ENCODE peak calls at places on chromosomes 13 and 19, in seven cellular contexts. One of them, this sample, is unnamed. For H3K27me3, the result is how much of the 10 kb centered on the place peaks cover.

GRCh38 chr13:91704398-91704797 is 306.0 kb downstream of the GPC5 start:
- DNase-seq in dorsolateral prefrontal cortex: no peak
- DNase-seq in hepatocyte: no peak
- DNase-seq in HepG2: no peak
- DNase-seq in BJ: no peak
- DNase-seq in heart left ventricle: no peak
- DNase-seq in pancreas: no peak
- DNase-seq in this sample: no peak

GRCh38 chr19:36719687-36720556 is 32.5 kb downstream of the ZNF567 start:
- DNase-seq in BJ: no peak
- DNase-seq in pancreas: no peak
- DNase-seq in dorsolateral prefrontal cortex: no peak
- DNase-seq in HepG2: no peak
- DNase-seq in heart left ventricle: no peak
- DNase-seq in hepatocyte: no peak
- DNase-seq in this sample: no peak

GRCh38 chr13:81929988-81930387 is 1589.1 kb upstream of the SPRY2 start:
- DNase-seq in HepG2: peak
- DNase-seq in dorsolateral prefrontal cortex: no peak
- DNase-seq in hepatocyte: peak
- DNase-seq in BJ: no peak
- DNase-seq in pancreas: no peak
- DNase-seq in heart left ventricle: no peak
- DNase-seq in this sample: no peak

GRCh38 chr13:73225983-73226382 is 167.2 kb downstream of the KLF5 start:
- DNase-seq in heart left ventricle: no peak
- DNase-seq in BJ: no peak
- DNase-seq in hepatocyte: no peak
- DNase-seq in dorsolateral prefrontal cortex: no peak
- DNase-seq in pancreas: no peak
- DNase-seq in HepG2: no peak
- DNase-seq in this sample: no peak

GRCh38 chr13:48564046-48564445 is 31.2 kb upstream of the RCBTB2 start:
- DNase-seq in pancreas: no peak
- DNase-seq in dorsolateral prefrontal cortex: no peak
- DNase-seq in HepG2: no peak
- DNase-seq in hepatocyte: no peak
- DNase-seq in heart left ventricle: no peak
- DNase-seq in BJ: no peak
- DNase-seq in this sample: no peak

GRCh38 chr13:79423801-79424642 is 18.0 kb upstream of the RBM26 start:
- DNase-seq in pancreas: no peak
- DNase-seq in HepG2: peak
- DNase-seq in BJ: no peak
- DNase-seq in dorsolateral prefrontal cortex: no peak
- DNase-seq in heart left ventricle: no peak
- DNase-seq in hepatocyte: peak
- DNase-seq in this sample: no peak

GRCh38 chr13:20247403-20247802 is 15.3 kb upstream of the GJB6 start:
- DNase-seq in pancreas: peak
- DNase-seq in hepatocyte: no peak
- DNase-seq in heart left ventricle: no peak
- DNase-seq in dorsolateral prefrontal cortex: no peak
- DNase-seq in HepG2: no peak
- DNase-seq in BJ: no peak
- DNase-seq in this sample: no peak

GRCh38 chr13:77351326-77351725 is 24.4 kb upstream of the MYCBP2 start:
- DNase-seq in hepatocyte: no peak
- DNase-seq in BJ: no peak
- DNase-seq in dorsolateral prefrontal cortex: no peak
- DNase-seq in HepG2: no peak
- DNase-seq in pancreas: no peak
- DNase-seq in heart left ventricle: no peak
- DNase-seq in this sample: no peak

GRCh38 chr13:93525087-93525486 is 298.5 kb downstream of the GPC6 start:
- DNase-seq in HepG2: no peak
- DNase-seq in BJ: no peak
- DNase-seq in dorsolateral prefrontal cortex: no peak
- DNase-seq in pancreas: no peak
- DNase-seq in hepatocyte: no peak
- DNase-seq in heart left ventricle: no peak
- DNase-seq in this sample: no peak

GRCh38 chr19:33499248-33499647 is 22.3 kb downstream of the PEPD start:
- DNase-seq in pancreas: no peak
- DNase-seq in hepatocyte: no peak
- DNase-seq in BJ: no peak
- DNase-seq in HepG2: no peak
- DNase-seq in heart left ventricle: peak
- DNase-seq in dorsolateral prefrontal cortex: no peak
- DNase-seq in this sample: no peak

GRCh38 chr13:77136902-77137420 is 110.0 kb upstream of the FBXL3 start:
- DNase-seq in BJ: peak
- DNase-seq in dorsolateral prefrontal cortex: no peak
- DNase-seq in hepatocyte: no peak
- DNase-seq in HepG2: no peak
- DNase-seq in heart left ventricle: no peak
- DNase-seq in pancreas: no peak
- DNase-seq in this sample: no peak

GRCh38 chr13:50226515-50227147 is 211.4 kb downstream of the KCNRG start:
- DNase-seq in BJ: no peak
- DNase-seq in dorsolateral prefrontal cortex: no peak
- DNase-seq in pancreas: no peak
- DNase-seq in heart left ventricle: no peak
- DNase-seq in HepG2: no peak
- DNase-seq in hepatocyte: no peak
- DNase-seq in this sample: no peak

GRCh38 chr19:16024266-16025107 is 51.8 kb upstream of the TPM4 start:
- DNase-seq in HepG2: no peak
- DNase-seq in hepatocyte: no peak
- DNase-seq in BJ: no peak
- DNase-seq in dorsolateral prefrontal cortex: no peak
- DNase-seq in pancreas: no peak
- DNase-seq in heart left ventricle: no peak
- DNase-seq in this sample: no peak

GRCh38 chr13:51767100-51767499 is 36.9 kb downstream of the DHRS12 start:
- DNase-seq in hepatocyte: no peak
- DNase-seq in heart left ventricle: no peak
- DNase-seq in HepG2: no peak
- DNase-seq in pancreas: no peak
- DNase-seq in dorsolateral prefrontal cortex: no peak
- DNase-seq in BJ: no peak
- DNase-seq in this sample: no peak

GRCh38 chr19:33280351-33280921 is 21.9 kb downstream of the CEBPA start:
- DNase-seq in BJ: no peak
- DNase-seq in HepG2: no peak
- DNase-seq in hepatocyte: no peak
- DNase-seq in heart left ventricle: no peak
- DNase-seq in dorsolateral prefrontal cortex: no peak
- DNase-seq in pancreas: no peak
- DNase-seq in this sample: no peak

GRCh38 chr13:73106513-73107214 is 47.9 kb downstream of the KLF5 start:
- DNase-seq in heart left ventricle: no peak
- DNase-seq in hepatocyte: no peak
- DNase-seq in HepG2: no peak
- DNase-seq in dorsolateral prefrontal cortex: no peak
- DNase-seq in pancreas: no peak
- DNase-seq in BJ: no peak
- DNase-seq in this sample: no peak

GRCh38 chr13:72959643-72960042 is 99.2 kb upstream of the KLF5 start:
- DNase-seq in BJ: no peak
- DNase-seq in HepG2: no peak
- DNase-seq in dorsolateral prefrontal cortex: no peak
- DNase-seq in hepatocyte: no peak
- DNase-seq in pancreas: no peak
- DNase-seq in heart left ventricle: no peak
- DNase-seq in this sample: no peak

GRCh38 chr13:105442941-105443340 is 1092.5 kb downstream of the EFNB2 start:
- DNase-seq in heart left ventricle: no peak
- DNase-seq in dorsolateral prefrontal cortex: no peak
- DNase-seq in hepatocyte: peak
- DNase-seq in HepG2: no peak
- DNase-seq in BJ: peak
- DNase-seq in pancreas: no peak
- DNase-seq in this sample: no peak

GRCh38 chr13:98937911-98938381 is 39.9 kb downstream of the DOCK9 start:
- DNase-seq in HepG2: no peak
- DNase-seq in pancreas: no peak
- DNase-seq in BJ: no peak
- DNase-seq in dorsolateral prefrontal cortex: no peak
- DNase-seq in hepatocyte: no peak
- DNase-seq in heart left ventricle: no peak
- DNase-seq in this sample: no peak

GRCh38 chr19:42295831-42296525 is 6.0 kb upstream of the PRR19 start:
- DNase-seq in dorsolateral prefrontal cortex: peak
- DNase-seq in hepatocyte: peak
- DNase-seq in pancreas: peak
- DNase-seq in HepG2: peak
- DNase-seq in BJ: no peak
- DNase-seq in heart left ventricle: peak
- DNase-seq in this sample: peak

GRCh38 chr13:76663941-76664340 is 222.3 kb downstream of the KCTD12 start:
- DNase-seq in HepG2: no peak
- DNase-seq in pancreas: no peak
- DNase-seq in BJ: no peak
- DNase-seq in hepatocyte: no peak
- DNase-seq in dorsolateral prefrontal cortex: no peak
- DNase-seq in heart left ventricle: no peak
- DNase-seq in this sample: no peak

GRCh38 chr19:54218960-54219661 is 3.7 kb downstream of the LILRB3 start:
- DNase-seq in hepatocyte: no peak
- DNase-seq in heart left ventricle: no peak
- DNase-seq in HepG2: no peak
- DNase-seq in BJ: no peak
- DNase-seq in dorsolateral prefrontal cortex: no peak
- DNase-seq in pancreas: no peak
- DNase-seq in this sample: no peak

GRCh38 chr19:6412111-6412999 is 12.3 kb downstream of the KHSRP start:
- DNase-seq in hepatocyte: peak
- DNase-seq in HepG2: peak
- DNase-seq in dorsolateral prefrontal cortex: no peak
- DNase-seq in BJ: no peak
- DNase-seq in heart left ventricle: no peak
- DNase-seq in pancreas: no peak
- DNase-seq in this sample: peak

DNA sequence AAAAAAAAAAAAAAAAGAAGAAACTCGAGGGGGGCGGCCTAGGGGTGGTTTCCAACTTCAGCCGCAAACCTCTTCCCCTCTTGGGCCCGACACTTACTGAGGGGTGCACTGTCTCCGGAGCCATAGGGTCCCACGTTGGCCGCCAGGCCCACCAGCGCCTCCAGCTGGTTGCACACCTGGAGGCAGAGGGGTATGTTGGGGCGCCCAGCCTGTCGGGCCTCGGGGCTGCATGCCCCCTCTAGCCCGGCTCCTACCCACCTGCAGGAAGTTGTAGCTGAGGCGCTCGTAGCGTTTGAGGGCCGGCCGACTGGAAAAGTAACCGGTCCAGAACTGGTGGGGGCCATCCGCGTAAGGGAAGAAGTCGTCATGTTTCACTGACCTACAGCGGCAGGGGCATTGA is 8.6 kb downstream of the MAN2B1 start:
- DNase-seq in pancreas: no peak
- DNase-seq in hepatocyte: no peak
- DNase-seq in BJ: no peak
- DNase-seq in HepG2: no peak
- DNase-seq in heart left ventricle: no peak
- DNase-seq in dorsolateral prefrontal cortex: no peak
- DNase-seq in this sample: no peak
- TF ChIP-seq CTCF in pancreas: no peak
- TF ChIP-seq CTCF in hepatocyte: no peak
- TF ChIP-seq CTCF in BJ: no peak
- TF ChIP-seq CTCF in HepG2: no peak
- TF ChIP-seq CTCF in heart left ventricle: no peak
- TF ChIP-seq CTCF in dorsolateral prefrontal cortex: no peak
- TF ChIP-seq CTCF in this sample: no peak

GRCh38 chr19:4635763-4636135 is 3.6 kb upstream of the TNFAIP8L1 start:
- DNase-seq in HepG2: no peak
- DNase-seq in hepatocyte: no peak
- DNase-seq in dorsolateral prefrontal cortex: no peak
- DNase-seq in pancreas: no peak
- DNase-seq in heart left ventricle: no peak
- DNase-seq in BJ: no peak
- DNase-seq in this sample: no peak
- H3K27me3 ChIP-seq in HepG2: under half
- H3K27me3 ChIP-seq in hepatocyte: under half
- H3K27me3 ChIP-seq in dorsolateral prefrontal cortex: under half
- H3K27me3 ChIP-seq in pancreas: under half
- H3K27me3 ChIP-seq in heart left ventricle: under half
- H3K27me3 ChIP-seq in BJ: under half
- H3K27me3 ChIP-seq in this sample: under half

GRCh38 chr19:43812689-43813088 is 10.4 kb upstream of the LYPD5 start:
- DNase-seq in HepG2: no peak
- DNase-seq in pancreas: no peak
- DNase-seq in heart left ventricle: no peak
- DNase-seq in BJ: no peak
- DNase-seq in dorsolateral prefrontal cortex: no peak
- DNase-seq in hepatocyte: no peak
- DNase-seq in this sample: no peak
- H3K4me3 ChIP-seq in HepG2: no peak
- H3K4me3 ChIP-seq in pancreas: no peak
- H3K4me3 ChIP-seq in heart left ventricle: no peak
- H3K4me3 ChIP-seq in BJ: no peak
- H3K4me3 ChIP-seq in dorsolateral prefrontal cortex: no peak
- H3K4me3 ChIP-seq in hepatocyte: no peak
- H3K4me3 ChIP-seq in this sample: no peak

GRCh38 chr19:34639491-34640085 is 37.4 kb downstream of the SCGB2B2 start:
- DNase-seq in hepatocyte: peak
- DNase-seq in dorsolateral prefrontal cortex: peak
- DNase-seq in HepG2: peak
- DNase-seq in heart left ventricle: peak
- DNase-seq in pancreas: peak
- DNase-seq in BJ: no peak
- DNase-seq in this sample: no peak
- TF ChIP-seq CTCF in hepatocyte: peak
- TF ChIP-seq CTCF in dorsolateral prefrontal cortex: peak
- TF ChIP-seq CTCF in HepG2: peak
- TF ChIP-seq CTCF in heart left ventricle: peak
- TF ChIP-seq CTCF in pancreas: peak
- TF ChIP-seq CTCF in BJ: peak
- TF ChIP-seq CTCF in this sample: peak

This sample was measured in psoas muscle.